ENCODE peak calls at places on chromosomes 16 and 17, in seven cellular contexts. Y, D, V, Z, T, N and R are unnamed samples. For H3K4me1, the result is how much of the 10 kb centered on the place peaks cover.

GRCh38 chr17:70158180-70158579 is 11.2 kb upstream of the KCNJ2 start:
- DNase-seq in T (no peak), Y (no peak), V (no peak), Z (no peak), D (no peak), N (no peak), R (no peak)

GRCh38 chr17:46020023-46020735 is 21.1 kb downstream of the STH start:
- DNase-seq in V (no peak), Z (peak), D (peak), N (no peak), T (no peak), Y (no peak), R (peak)

GRCh38 chr17:16013943-16014407 is 14.4 kb downstream of the TTC19 start:
- DNase-seq in T (no peak), V (no peak), Z (no peak), Y (no peak), N (peak), D (no peak), R (no peak)

GRCh38 chr16:15857779-15858560 is 1.1 kb upstream of the MYH11 start:
- DNase-seq in Z (no peak), N (peak), T (peak), D (peak), V (no peak), Y (no peak), R (no peak)

GRCh38 chr16:57736419-57737281 is 1.1 kb downstream of the KATNB1 start:
- DNase-seq in D (no peak), Y (peak), N (peak), Z (peak), V (no peak), T (peak), R (peak)

GRCh38 chr17:75836605-75837004 is 7.6 kb downstream of the UNC13D start:
- DNase-seq in V (no peak), T (no peak), Y (no peak), D (no peak), Z (no peak), N (no peak), R (no peak)

GRCh38 chr16:24609740-24610420 is 70.5 kb downstream of the RBBP6 start:
- DNase-seq in D (peak), N (peak), Z (no peak), Y (peak), T (peak), V (no peak), R (no peak)

GRCh38 chr16:50547340-50547865 is 793 bp upstream of the NKD1 start:
- DNase-seq in V (no peak), Y (peak), T (peak), Z (peak), N (peak), D (peak), R (peak)

GRCh38 chr17:40664582-40665333 is at the start of gene KRT222:
- DNase-seq in Y (no peak), N (no peak), D (no peak), Z (no peak), T (no peak), V (no peak), R (no peak)

GRCh38 chr17:63173450-63173849 is 207.4 kb downstream of the TANC2 start:
- DNase-seq in Z (no peak), N (no peak), V (no peak), Y (peak), T (no peak), D (no peak), R (no peak)

GRCh38 chr17:82246365-82247174 is 17.7 kb downstream of the SLC16A3 start:
- DNase-seq in T (no peak), Z (no peak), N (peak), Y (no peak), D (peak), V (no peak), R (no peak)

GRCh38 chr16:83713597-83713996 is 94.2 kb upstream of the HSBP1 start:
- DNase-seq in V (no peak), Y (no peak), D (no peak), N (peak), T (no peak), Z (no peak), R (no peak)

GRCh38 chr16:2089676-2090480 is 42.1 kb downstream of the TSC2 start:
- DNase-seq in D (peak), Z (no peak), T (no peak), Y (no peak), N (no peak), V (no peak), R (no peak)

GRCh38 chr16:24013733-24014645 is 178.2 kb downstream of the PRKCB start:
- DNase-seq in N (no peak), Z (peak), T (peak), D (no peak), V (peak), Y (no peak), R (no peak)

GRCh38 chr17:20926532-20926931 is 116.3 kb downstream of the USP22 start:
- DNase-seq in V (no peak), N (no peak), Y (no peak), Z (no peak), T (no peak), D (no peak), R (no peak)

GRCh38 chr16:82845076-82845475 is 218.3 kb downstream of the CDH13 start:
- DNase-seq in Y (no peak), Z (no peak), T (no peak), N (no peak), V (no peak), D (no peak), R (no peak)

GRCh38 chr17:28686296-28686695 is 24.3 kb downstream of the SUPT6H start:
- DNase-seq in T (no peak), V (no peak), Z (no peak), N (no peak), D (no peak), Y (no peak), R (no peak)

GRCh38 chr16:21104124-21104860 is 46.4 kb downstream of the DNAH3 start:
- DNase-seq in Y (no peak), Z (no peak), D (no peak), V (no peak), N (peak), T (no peak), R (no peak)

GRCh38 chr16:84117482-84117843 is 721 bp upstream of the MBTPS1 start:
- DNase-seq in Y (no peak), N (peak), V (no peak), Z (peak), D (no peak), T (no peak), R (peak)

GRCh38 chr17:66725956-66726355 is 109.0 kb upstream of the CACNG5 start:
- DNase-seq in D (no peak), V (no peak), T (no peak), N (no peak), Y (no peak), Z (no peak), R (no peak)

GRCh38 chr16:84648595-84649510 is 542 bp downstream of the KLHL36 start:
- DNase-seq in D (peak), N (peak), V (no peak), T (peak), Z (peak), Y (peak), R (peak)

GRCh38 chr17:44915321-44915726 is at the start of gene GFAP:
- DNase-seq in D (no peak), V (no peak), T (no peak), Z (no peak), Y (no peak), N (peak), R (no peak)

GRCh38 chr16:72094266-72094610 is 591 bp downstream of the DHX38 start:
- DNase-seq in V (no peak), Y (no peak), T (no peak), Z (no peak), N (no peak), D (no peak), R (no peak)

GRCh38 chr16:11112723-11113348 is 143.2 kb downstream of the SOCS1 start:
- DNase-seq in V (no peak), Z (no peak), D (no peak), Y (no peak), N (no peak), T (no peak), R (no peak)

GRCh38 chr16:87959391-87959968 is 8.2 kb downstream of the BANP start:
- DNase-seq in Z (no peak), N (no peak), V (no peak), D (no peak), Y (no peak), T (no peak), R (no peak)

GRCh38 chr16:19749571-19750080 is 31.6 kb downstream of the IQCK start:
- DNase-seq in D (no peak), T (no peak), V (no peak), Y (no peak), N (no peak), Z (no peak), R (no peak)

GRCh38 chr16:48829361-48829760 is 219.4 kb upstream of the N4BP1 start:
- DNase-seq in Y (no peak), V (no peak), N (no peak), D (no peak), T (no peak), Z (no peak), R (no peak)

GRCh38 chr17:81070541-81071246 is 35.7 kb downstream of the BAIAP2 start:
- DNase-seq in D (no peak), T (no peak), Z (no peak), Y (no peak), V (no peak), N (no peak), R (no peak)

GRCh38 chr16:28532940-28533647 is 5.7 kb downstream of the NUPR1 start:
- DNase-seq in V (no peak), Y (no peak), Z (no peak), N (no peak), D (no peak), T (no peak), R (no peak)

GRCh38 chr16:28537964-28538732 is 626 bp downstream of the NUPR1 start:
- DNase-seq in V (no peak), T (no peak), D (peak), Z (no peak), Y (no peak), N (no peak), R (no peak)

GRCh38 chr16:28534542-28535373 is 4.0 kb downstream of the NUPR1 start:
- DNase-seq in Y (no peak), V (no peak), D (no peak), T (no peak), Z (peak), N (no peak), R (no peak)

GRCh38 chr16:28538733-28539596 is at the start of gene NUPR1:
- DNase-seq in V (peak), Y (peak), N (no peak), Z (no peak), D (peak), T (peak), R (no peak)

DNA sequence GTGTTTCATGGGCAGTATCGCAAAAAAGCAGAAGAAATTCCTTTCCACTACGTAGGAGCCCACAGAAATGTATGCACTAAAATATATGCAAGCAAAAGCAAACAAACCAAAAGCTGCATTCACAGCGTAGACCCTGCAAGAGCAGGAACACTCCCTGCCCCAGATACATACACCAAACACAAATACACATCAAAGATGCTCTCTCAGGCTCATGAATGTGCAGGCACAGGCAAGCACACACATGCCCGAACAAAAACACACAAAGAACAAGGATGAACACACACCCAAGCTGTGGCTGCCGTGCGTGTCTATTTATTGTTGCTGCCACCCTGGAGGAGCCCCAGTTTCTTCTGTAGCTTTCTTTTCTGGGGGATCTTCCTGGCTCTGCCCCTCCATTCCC is 1.7 kb downstream of the NUPR1 start:
- DNase-seq in Z (no peak), T (no peak), Y (no peak), V (no peak), N (no peak), D (no peak), R (no peak)
- H3K4me3 ChIP-seq in Z (no peak), T (no peak), Y (peak), V (peak), N (no peak), D (peak), R (no peak)

GRCh38 chr17:59762826-59763374 is 55.4 kb downstream of the VMP1 start:
- DNase-seq in T (no peak), N (no peak), V (no peak), Z (no peak), D (no peak), Y (no peak), R (no peak)
- H3K4me1 ChIP-seq in T (under half), N (under half), V (under half), Z (under half), D (under half), Y (under half), R (under half)

GRCh38 chr16:77794586-77794985 is 6.2 kb downstream of the VAT1L start:
- DNase-seq in T (no peak), N (no peak), V (no peak), Z (no peak), D (no peak), Y (no peak), R (no peak)
- H3K4me3 ChIP-seq in T (no peak), N (no peak), V (no peak), Z (no peak), D (no peak), Y (no peak), R (no peak)

GRCh38 chr16:67528222-67528869 is at the start of gene RIPOR1:
- DNase-seq in D (peak), Y (peak), Z (no peak), T (no peak), V (no peak), N (peak), R (no peak)

GRCh38 chr16:67528870-67529638 is 425 bp downstream of the RIPOR1 start:
- DNase-seq in Z (no peak), V (no peak), D (peak), T (no peak), N (peak), Y (no peak), R (no peak)

GRCh38 chr16:67521095-67521804 is 7.4 kb upstream of the RIPOR1 start:
- DNase-seq in T (peak), N (peak), Y (peak), D (peak), V (peak), Z (peak), R (peak)

GRCh38 chr16:67526149-67526732 is 2.4 kb upstream of the RIPOR1 start:
- DNase-seq in D (no peak), V (no peak), T (no peak), N (no peak), Y (no peak), Z (no peak), R (no peak)

DNA sequence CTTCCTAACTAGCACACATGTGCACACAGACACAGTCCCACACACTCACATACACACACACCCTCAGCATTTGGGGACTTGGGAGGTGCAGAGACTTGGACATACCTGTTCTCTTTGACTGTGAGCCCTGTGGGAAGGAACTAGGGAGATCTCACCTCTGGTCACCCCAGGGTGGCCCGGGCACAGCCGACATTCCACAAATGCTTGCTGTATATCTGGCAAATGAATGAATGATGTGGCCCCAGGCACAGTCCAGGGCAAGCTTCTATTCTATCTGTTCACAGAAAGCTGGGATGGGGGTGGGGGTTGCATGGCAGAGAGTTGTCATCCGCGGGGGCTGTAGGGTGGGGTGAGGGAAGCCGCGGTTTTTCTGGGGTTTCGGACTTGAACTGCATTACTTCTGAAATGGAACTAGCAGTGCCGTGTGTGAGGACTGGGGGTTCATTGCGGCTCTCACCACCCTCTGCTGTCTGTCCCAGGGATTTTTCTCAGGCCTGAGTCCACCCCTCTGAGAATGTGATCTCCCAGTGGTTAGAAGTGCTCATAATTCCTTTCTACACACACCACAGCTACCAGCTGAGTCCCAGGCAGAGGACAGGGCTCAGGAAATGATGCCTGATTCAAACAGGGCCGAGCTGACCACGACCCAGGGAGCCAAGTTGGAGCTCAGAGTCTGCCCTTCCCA is 3.3 kb upstream of the RIPOR1 start:
- DNase-seq in V (no peak), D (no peak), N (no peak), Z (no peak), Y (no peak), T (no peak), R (no peak)
- H3K4me1 ChIP-seq in V (under half), D (under half), N (under half), Z (under half), Y (under half), T (under half), R (under half)

GRCh38 chr16:70250748-70251650 is 741 bp downstream of the EXOSC6 start:
- DNase-seq in N (peak), Y (peak), D (peak), Z (no peak), V (no peak), T (peak), R (no peak)
- H3K4me3 ChIP-seq in N (peak), Y (peak), D (peak), Z (peak), V (peak), T (peak), R (peak)

GRCh38 chr17:77464988-77465357 is 324.2 kb downstream of the SEC14L1 start:
- DNase-seq in N (no peak), V (no peak), Y (no peak), D (no peak), T (no peak), Z (no peak), R (no peak)
- H3K4me1 ChIP-seq in N (under half), V (under half), Y (under half), D (under half), T (half or more), Z (half or more), R (half or more)

GRCh38 chr17:57264250-57264649 is 7.9 kb downstream of the MSI2 start:
- DNase-seq in V (no peak), Y (no peak), T (no peak), Z (no peak), N (no peak), D (no peak), R (no peak)

GRCh38 chr17:57266842-57267241 is 10.5 kb downstream of the MSI2 start:
- DNase-seq in Z (no peak), Y (no peak), V (no peak), T (no peak), N (no peak), D (no peak), R (no peak)

GRCh38 chr17:57262557-57262956 is 6.2 kb downstream of the MSI2 start:
- DNase-seq in D (no peak), Y (no peak), Z (no peak), T (no peak), N (no peak), V (no peak), R (no peak)

GRCh38 chr17:57268176-57268575 is 11.9 kb downstream of the MSI2 start:
- DNase-seq in Y (no peak), N (no peak), T (no peak), V (no peak), D (no peak), Z (no peak), R (no peak)

GRCh38 chr17:57264776-57265175 is 8.5 kb downstream of the MSI2 start:
- DNase-seq in Z (no peak), N (no peak), V (no peak), T (no peak), Y (no peak), D (no peak), R (no peak)
- H3K4me3 ChIP-seq in Z (no peak), N (no peak), V (no peak), T (no peak), Y (no peak), D (no peak), R (no peak)